ENCODE peak calls at places on chromosomes 16 and 17, in seven cellular contexts. One of them, this sample, is unnamed.
A peak's percentile ranks its signal among the peaks of the same experiment; 100 is the strongest.

GRCh38 chr16:75758215-75758614 is 31.9 kb upstream of the CPHXL start:
- DNase-seq in IMR-90: peak; percentile 19
- DNase-seq in HCT116: no peak
- DNase-seq in heart left ventricle: no peak
- DNase-seq in naive thymus-derived CD4-positive, alpha-beta T cell: no peak
- DNase-seq in CD8-positive, alpha-beta T cell: no peak
- DNase-seq in ovary: no peak
- DNase-seq in this sample: no peak

GRCh38 chr16:27690604-27691003 is 140.7 kb downstream of the KATNIP start:
- DNase-seq in HCT116: peak; percentile 21
- DNase-seq in heart left ventricle: no peak
- DNase-seq in ovary: no peak
- DNase-seq in CD8-positive, alpha-beta T cell: no peak
- DNase-seq in IMR-90: peak; percentile 5
- DNase-seq in naive thymus-derived CD4-positive, alpha-beta T cell: no peak
- DNase-seq in this sample: no peak

GRCh38 chr17:34435182-34435928 is 72.3 kb upstream of the CCL1 start:
- DNase-seq in CD8-positive, alpha-beta T cell: no peak
- DNase-seq in IMR-90: no peak
- DNase-seq in HCT116: no peak
- DNase-seq in naive thymus-derived CD4-positive, alpha-beta T cell: no peak
- DNase-seq in ovary: no peak
- DNase-seq in heart left ventricle: no peak
- DNase-seq in this sample: no peak

GRCh38 chr16:20910781-20911321 is 10.3 kb downstream of the LYRM1 start:
- DNase-seq in heart left ventricle: no peak
- DNase-seq in CD8-positive, alpha-beta T cell: no peak
- DNase-seq in IMR-90: peak; percentile 92
- DNase-seq in HCT116: peak; percentile 75
- DNase-seq in naive thymus-derived CD4-positive, alpha-beta T cell: no peak
- DNase-seq in ovary: no peak
- DNase-seq in this sample: no peak

GRCh38 chr17:10777890-10778289 is 26.0 kb downstream of the TMEM238L start:
- DNase-seq in ovary: no peak
- DNase-seq in naive thymus-derived CD4-positive, alpha-beta T cell: no peak
- DNase-seq in heart left ventricle: no peak
- DNase-seq in IMR-90: no peak
- DNase-seq in HCT116: no peak
- DNase-seq in CD8-positive, alpha-beta T cell: no peak
- DNase-seq in this sample: no peak

GRCh38 chr17:935485-935884 is 44.1 kb downstream of the NXN start:
- DNase-seq in IMR-90: no peak
- DNase-seq in ovary: no peak
- DNase-seq in HCT116: peak; percentile 73
- DNase-seq in CD8-positive, alpha-beta T cell: no peak
- DNase-seq in naive thymus-derived CD4-positive, alpha-beta T cell: no peak
- DNase-seq in heart left ventricle: no peak
- DNase-seq in this sample: no peak

GRCh38 chr17:16922386-16923096 is 49.4 kb downstream of the TNFRSF13B start:
- DNase-seq in IMR-90: peak; percentile 8
- DNase-seq in ovary: no peak
- DNase-seq in heart left ventricle: no peak
- DNase-seq in naive thymus-derived CD4-positive, alpha-beta T cell: no peak
- DNase-seq in CD8-positive, alpha-beta T cell: no peak
- DNase-seq in HCT116: no peak
- DNase-seq in this sample: no peak

GRCh38 chr16:10922328-10923145 is 19.7 kb downstream of the DEXI start:
- DNase-seq in naive thymus-derived CD4-positive, alpha-beta T cell: no peak
- DNase-seq in IMR-90: peak; percentile 58
- DNase-seq in heart left ventricle: peak; percentile 93
- DNase-seq in HCT116: no peak
- DNase-seq in CD8-positive, alpha-beta T cell: no peak
- DNase-seq in ovary: peak; percentile 72
- DNase-seq in this sample: no peak

GRCh38 chr17:28115046-28115445 is 72.6 kb downstream of the NLK start:
- DNase-seq in ovary: no peak
- DNase-seq in CD8-positive, alpha-beta T cell: no peak
- DNase-seq in HCT116: no peak
- DNase-seq in naive thymus-derived CD4-positive, alpha-beta T cell: no peak
- DNase-seq in heart left ventricle: no peak
- DNase-seq in IMR-90: no peak
- DNase-seq in this sample: no peak

GRCh38 chr17:16980813-16981731 is 9.2 kb upstream of the TNFRSF13B start:
- DNase-seq in heart left ventricle: no peak
- DNase-seq in ovary: no peak
- DNase-seq in CD8-positive, alpha-beta T cell: no peak
- DNase-seq in HCT116: no peak
- DNase-seq in naive thymus-derived CD4-positive, alpha-beta T cell: no peak
- DNase-seq in IMR-90: no peak
- DNase-seq in this sample: no peak

GRCh38 chr17:72967963-72968585 is 124.4 kb downstream of the SLC39A11 start:
- DNase-seq in ovary: no peak
- DNase-seq in CD8-positive, alpha-beta T cell: no peak
- DNase-seq in HCT116: no peak
- DNase-seq in IMR-90: peak; percentile 10
- DNase-seq in naive thymus-derived CD4-positive, alpha-beta T cell: no peak
- DNase-seq in heart left ventricle: no peak
- DNase-seq in this sample: no peak

GRCh38 chr16:58306327-58306726 is 11.5 kb upstream of the PRSS54 start:
- DNase-seq in ovary: no peak
- DNase-seq in naive thymus-derived CD4-positive, alpha-beta T cell: peak; percentile 45
- DNase-seq in heart left ventricle: no peak
- DNase-seq in CD8-positive, alpha-beta T cell: peak; percentile 62
- DNase-seq in IMR-90: peak; percentile 24
- DNase-seq in HCT116: peak; percentile 26
- DNase-seq in this sample: peak; percentile 25

GRCh38 chr17:53948323-53948722 is 125.6 kb downstream of the KIF2B start:
- DNase-seq in heart left ventricle: no peak
- DNase-seq in HCT116: no peak
- DNase-seq in ovary: no peak
- DNase-seq in CD8-positive, alpha-beta T cell: no peak
- DNase-seq in IMR-90: no peak
- DNase-seq in naive thymus-derived CD4-positive, alpha-beta T cell: no peak
- DNase-seq in this sample: no peak

GRCh38 chr17:70810609-70811008 is 641.3 kb downstream of the KCNJ2 start:
- DNase-seq in ovary: no peak
- DNase-seq in HCT116: no peak
- DNase-seq in heart left ventricle: no peak
- DNase-seq in naive thymus-derived CD4-positive, alpha-beta T cell: no peak
- DNase-seq in IMR-90: peak; percentile 70
- DNase-seq in CD8-positive, alpha-beta T cell: no peak
- DNase-seq in this sample: no peak

GRCh38 chr16:54430491-54431030 is 144.0 kb upstream of the IRX3 start:
- DNase-seq in CD8-positive, alpha-beta T cell: no peak
- DNase-seq in IMR-90: peak; percentile 29
- DNase-seq in HCT116: no peak
- DNase-seq in ovary: no peak
- DNase-seq in naive thymus-derived CD4-positive, alpha-beta T cell: no peak
- DNase-seq in heart left ventricle: no peak
- DNase-seq in this sample: no peak

GRCh38 chr17:1223662-1224061 is 43.9 kb upstream of the ABR start:
- DNase-seq in heart left ventricle: no peak
- DNase-seq in CD8-positive, alpha-beta T cell: no peak
- DNase-seq in ovary: no peak
- DNase-seq in IMR-90: no peak
- DNase-seq in HCT116: no peak
- DNase-seq in naive thymus-derived CD4-positive, alpha-beta T cell: no peak
- DNase-seq in this sample: no peak

GRCh38 chr16:14111713-14112538 is 40.8 kb downstream of the MRTFB start:
- DNase-seq in naive thymus-derived CD4-positive, alpha-beta T cell: no peak
- DNase-seq in ovary: peak; percentile 70
- DNase-seq in IMR-90: no peak
- DNase-seq in heart left ventricle: peak; percentile 61
- DNase-seq in HCT116: no peak
- DNase-seq in CD8-positive, alpha-beta T cell: no peak
- DNase-seq in this sample: no peak

GRCh38 chr16:82124651-82125050 is 45.4 kb downstream of the MPHOSPH6 start:
- DNase-seq in heart left ventricle: no peak
- DNase-seq in IMR-90: no peak
- DNase-seq in ovary: no peak
- DNase-seq in HCT116: no peak
- DNase-seq in naive thymus-derived CD4-positive, alpha-beta T cell: no peak
- DNase-seq in CD8-positive, alpha-beta T cell: no peak
- DNase-seq in this sample: no peak

GRCh38 chr17:19363460-19364035 is 1.0 kb upstream of the B9D1 start:
- DNase-seq in naive thymus-derived CD4-positive, alpha-beta T cell: no peak
- DNase-seq in HCT116: no peak
- DNase-seq in IMR-90: no peak
- DNase-seq in heart left ventricle: no peak
- DNase-seq in ovary: peak; percentile 17
- DNase-seq in CD8-positive, alpha-beta T cell: no peak
- DNase-seq in this sample: no peak

GRCh38 chr16:11296706-11297491 is 15.8 kb upstream of the PRM1 start:
- DNase-seq in heart left ventricle: no peak
- DNase-seq in CD8-positive, alpha-beta T cell: no peak
- DNase-seq in HCT116: no peak
- DNase-seq in IMR-90: no peak
- DNase-seq in naive thymus-derived CD4-positive, alpha-beta T cell: no peak
- DNase-seq in ovary: no peak
- DNase-seq in this sample: no peak

GRCh38 chr16:4702466-4702808 is 9.1 kb downstream of the NUDT16L1 start:
- DNase-seq in CD8-positive, alpha-beta T cell: no peak
- DNase-seq in ovary: no peak
- DNase-seq in naive thymus-derived CD4-positive, alpha-beta T cell: no peak
- DNase-seq in heart left ventricle: no peak
- DNase-seq in HCT116: no peak
- DNase-seq in IMR-90: no peak
- DNase-seq in this sample: no peak

GRCh38 chr17:48545022-48545376 is at the start of gene HOXB2:
- DNase-seq in ovary: no peak
- DNase-seq in HCT116: no peak
- DNase-seq in naive thymus-derived CD4-positive, alpha-beta T cell: no peak
- DNase-seq in CD8-positive, alpha-beta T cell: no peak
- DNase-seq in IMR-90: peak; percentile 77
- DNase-seq in heart left ventricle: peak; percentile 53
- DNase-seq in this sample: no peak

GRCh38 chr17:21177401-21177800 is 36.6 kb downstream of the TMEM11 start:
- DNase-seq in IMR-90: no peak
- DNase-seq in CD8-positive, alpha-beta T cell: no peak
- DNase-seq in ovary: no peak
- DNase-seq in heart left ventricle: no peak
- DNase-seq in HCT116: no peak
- DNase-seq in naive thymus-derived CD4-positive, alpha-beta T cell: no peak
- DNase-seq in this sample: no peak

GRCh38 chr16:25413962-25414361 is 156.3 kb upstream of the ZKSCAN2 start:
- DNase-seq in HCT116: no peak
- DNase-seq in ovary: no peak
- DNase-seq in heart left ventricle: no peak
- DNase-seq in IMR-90: no peak
- DNase-seq in naive thymus-derived CD4-positive, alpha-beta T cell: no peak
- DNase-seq in CD8-positive, alpha-beta T cell: no peak
- DNase-seq in this sample: no peak

GRCh38 chr16:57535680-57536305 is 578 bp downstream of the CCDC102A start:
- DNase-seq in naive thymus-derived CD4-positive, alpha-beta T cell: peak; percentile 87
- DNase-seq in ovary: peak; percentile 98
- DNase-seq in CD8-positive, alpha-beta T cell: peak; percentile 92
- DNase-seq in HCT116: peak; percentile 79
- DNase-seq in IMR-90: peak; percentile 88
- DNase-seq in heart left ventricle: peak; percentile 96
- DNase-seq in this sample: peak; percentile 83

GRCh38 chr17:79131701-79132100 is 57.1 kb downstream of the ENGASE start:
- DNase-seq in CD8-positive, alpha-beta T cell: no peak
- DNase-seq in HCT116: no peak
- DNase-seq in ovary: no peak
- DNase-seq in naive thymus-derived CD4-positive, alpha-beta T cell: no peak
- DNase-seq in heart left ventricle: no peak
- DNase-seq in IMR-90: no peak
- DNase-seq in this sample: no peak
- H3K9me3 ChIP-seq in CD8-positive, alpha-beta T cell: no peaks in the 10 kb centered on the region
- H3K9me3 ChIP-seq in HCT116: no peaks in the 10 kb centered on the region
- H3K9me3 ChIP-seq in ovary: no peaks in the 10 kb centered on the region
- H3K9me3 ChIP-seq in naive thymus-derived CD4-positive, alpha-beta T cell: no peaks in the 10 kb centered on the region
- H3K9me3 ChIP-seq in heart left ventricle: no peaks in the 10 kb centered on the region
- H3K9me3 ChIP-seq in IMR-90: no peaks in the 10 kb centered on the region
- H3K9me3 ChIP-seq in this sample: no peaks in the 10 kb centered on the region

DNA sequence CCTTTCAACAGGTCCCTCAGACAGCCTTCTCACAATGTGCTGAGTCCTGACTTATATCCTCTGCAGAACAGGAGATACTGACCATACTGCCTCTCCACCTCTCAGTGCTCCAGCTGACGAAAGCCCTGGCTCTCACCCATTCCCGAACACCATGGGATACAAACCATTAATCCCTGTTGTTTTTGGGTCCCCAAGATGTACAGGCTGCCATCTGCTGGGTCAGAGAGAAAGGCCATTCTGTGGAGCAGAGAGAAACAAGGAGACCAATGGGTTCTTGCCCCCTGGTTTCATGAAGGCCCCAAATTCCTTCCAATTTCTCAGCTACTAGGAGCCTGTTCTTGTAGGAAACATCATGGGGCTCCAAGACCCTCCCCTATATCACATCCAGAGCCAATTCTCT is 3.0 kb downstream of the ERN2 start:
- DNase-seq in CD8-positive, alpha-beta T cell: no peak
- DNase-seq in HCT116: no peak
- DNase-seq in IMR-90: no peak
- DNase-seq in naive thymus-derived CD4-positive, alpha-beta T cell: no peak
- DNase-seq in heart left ventricle: no peak
- DNase-seq in ovary: no peak
- DNase-seq in this sample: no peak
- H3K27me3 ChIP-seq in CD8-positive, alpha-beta T cell: peaks cover 10% of the 10 kb centered on the region
- H3K27me3 ChIP-seq in HCT116: no peaks in the 10 kb centered on the region
- H3K27me3 ChIP-seq in IMR-90: peaks cover 18% of the 10 kb centered on the region
- H3K27me3 ChIP-seq in naive thymus-derived CD4-positive, alpha-beta T cell: no peaks in the 10 kb centered on the region
- H3K27me3 ChIP-seq in heart left ventricle: peaks cover 14% of the 10 kb centered on the region
- H3K27me3 ChIP-seq in ovary: no peaks in the 10 kb centered on the region
- H3K27me3 ChIP-seq in this sample: peaks cover 4% of the 10 kb centered on the region

GRCh38 chr17:76532072-76532651 is 5.3 kb downstream of the CYGB start:
- DNase-seq in heart left ventricle: no peak
- DNase-seq in CD8-positive, alpha-beta T cell: no peak
- DNase-seq in HCT116: no peak
- DNase-seq in IMR-90: peak; percentile 17
- DNase-seq in naive thymus-derived CD4-positive, alpha-beta T cell: no peak
- DNase-seq in ovary: no peak
- DNase-seq in this sample: no peak
- H3K4me1 ChIP-seq in heart left ventricle: peaks cover 45% of the 10 kb centered on the region
- H3K4me1 ChIP-seq in CD8-positive, alpha-beta T cell: peaks cover 44% of the 10 kb centered on the region
- H3K4me1 ChIP-seq in HCT116: peaks cover 21% of the 10 kb centered on the region
- H3K4me1 ChIP-seq in IMR-90: peaks cover 40% of the 10 kb centered on the region
- H3K4me1 ChIP-seq in naive thymus-derived CD4-positive, alpha-beta T cell: peaks cover 30% of the 10 kb centered on the region
- H3K4me1 ChIP-seq in ovary: peaks cover 30% of the 10 kb centered on the region
- H3K4me1 ChIP-seq in this sample: peaks cover 4% of the 10 kb centered on the region

GRCh38 chr16:67109407-67110135 is at the start of gene PHAF1:
- DNase-seq in ovary: peak; percentile 97
- DNase-seq in heart left ventricle: peak; percentile 94
- DNase-seq in CD8-positive, alpha-beta T cell: peak; percentile 94
- DNase-seq in HCT116: peak; percentile 71
- DNase-seq in naive thymus-derived CD4-positive, alpha-beta T cell: peak; percentile 95
- DNase-seq in IMR-90: peak; percentile 83
- DNase-seq in this sample: peak; percentile 84

GRCh38 chr16:67110136-67110847 is 551 bp downstream of the PHAF1 start:
- DNase-seq in naive thymus-derived CD4-positive, alpha-beta T cell: no peak
- DNase-seq in IMR-90: no peak
- DNase-seq in ovary: no peak
- DNase-seq in HCT116: no peak
- DNase-seq in CD8-positive, alpha-beta T cell: no peak
- DNase-seq in heart left ventricle: no peak
- DNase-seq in this sample: no peak

GRCh38 chr16:67105881-67106280 is 3.9 kb upstream of the PHAF1 start:
- DNase-seq in IMR-90: no peak
- DNase-seq in naive thymus-derived CD4-positive, alpha-beta T cell: no peak
- DNase-seq in heart left ventricle: no peak
- DNase-seq in HCT116: no peak
- DNase-seq in CD8-positive, alpha-beta T cell: no peak
- DNase-seq in ovary: no peak
- DNase-seq in this sample: no peak

GRCh38 chr16:67108931-67109406 is 772 bp upstream of the PHAF1 start:
- DNase-seq in CD8-positive, alpha-beta T cell: no peak
- DNase-seq in HCT116: no peak
- DNase-seq in heart left ventricle: no peak
- DNase-seq in naive thymus-derived CD4-positive, alpha-beta T cell: no peak
- DNase-seq in IMR-90: no peak
- DNase-seq in ovary: no peak
- DNase-seq in this sample: no peak

GRCh38 chr16:67108489-67108888 is 1.3 kb upstream of the PHAF1 start:
- DNase-seq in HCT116: no peak
- DNase-seq in ovary: no peak
- DNase-seq in CD8-positive, alpha-beta T cell: no peak
- DNase-seq in IMR-90: no peak
- DNase-seq in heart left ventricle: no peak
- DNase-seq in naive thymus-derived CD4-positive, alpha-beta T cell: no peak
- DNase-seq in this sample: no peak
- H3K9me3 ChIP-seq in HCT116: no peaks in the 10 kb centered on the region
- H3K9me3 ChIP-seq in ovary: no peaks in the 10 kb centered on the region
- H3K9me3 ChIP-seq in CD8-positive, alpha-beta T cell: no peaks in the 10 kb centered on the region
- H3K9me3 ChIP-seq in IMR-90: no peaks in the 10 kb centered on the region
- H3K9me3 ChIP-seq in heart left ventricle: no peaks in the 10 kb centered on the region
- H3K9me3 ChIP-seq in naive thymus-derived CD4-positive, alpha-beta T cell: no peaks in the 10 kb centered on the region
- H3K9me3 ChIP-seq in this sample: no peaks in the 10 kb centered on the region